ENCODE peak calls at places on chromosomes 12 and 14, in nine cellular contexts. One of them, this sample, is unnamed.

GRCh38 chr14:59455411-59455810 is 9.8 kb downstream of the GPR135 start:
- DNase-seq in AG10803: peak
- DNase-seq in esophagus muscularis mucosa: no peak
- DNase-seq in fibroblast of lung: peak
- DNase-seq in H1: no peak
- DNase-seq in Panc1: no peak
- DNase-seq in HFF-Myc: no peak
- DNase-seq in cardiac muscle cell: no peak
- DNase-seq in dorsolateral prefrontal cortex: no peak
- DNase-seq in this sample: no peak

GRCh38 chr12:542290-543113 is 82.8 kb downstream of the B4GALNT3 start:
- DNase-seq in AG10803: no peak
- DNase-seq in esophagus muscularis mucosa: no peak
- DNase-seq in fibroblast of lung: no peak
- DNase-seq in H1: no peak
- DNase-seq in Panc1: no peak
- DNase-seq in HFF-Myc: no peak
- DNase-seq in cardiac muscle cell: peak
- DNase-seq in dorsolateral prefrontal cortex: no peak
- DNase-seq in this sample: no peak

GRCh38 chr12:88362439-88362838 is 217.8 kb downstream of the KITLG start:
- DNase-seq in AG10803: peak
- DNase-seq in esophagus muscularis mucosa: no peak
- DNase-seq in fibroblast of lung: peak
- DNase-seq in H1: no peak
- DNase-seq in Panc1: no peak
- DNase-seq in HFF-Myc: no peak
- DNase-seq in cardiac muscle cell: no peak
- DNase-seq in dorsolateral prefrontal cortex: no peak
- DNase-seq in this sample: no peak

GRCh38 chr14:33794791-33795300 is 156.0 kb downstream of the EGLN3 start:
- DNase-seq in AG10803: peak
- DNase-seq in esophagus muscularis mucosa: no peak
- DNase-seq in fibroblast of lung: peak
- DNase-seq in H1: no peak
- DNase-seq in Panc1: no peak
- DNase-seq in HFF-Myc: no peak
- DNase-seq in cardiac muscle cell: no peak
- DNase-seq in dorsolateral prefrontal cortex: no peak
- DNase-seq in this sample: no peak

GRCh38 chr12:45468751-45469615 is 253.1 kb downstream of the ANO6 start:
- DNase-seq in AG10803: no peak
- DNase-seq in esophagus muscularis mucosa: no peak
- DNase-seq in fibroblast of lung: no peak
- DNase-seq in H1: no peak
- DNase-seq in Panc1: no peak
- DNase-seq in HFF-Myc: no peak
- DNase-seq in cardiac muscle cell: no peak
- DNase-seq in dorsolateral prefrontal cortex: no peak
- DNase-seq in this sample: no peak

GRCh38 chr12:52836042-52836466 is 1.9 kb upstream of the KRT79 start:
- DNase-seq in AG10803: peak
- DNase-seq in esophagus muscularis mucosa: no peak
- DNase-seq in fibroblast of lung: peak
- DNase-seq in H1: no peak
- DNase-seq in Panc1: no peak
- DNase-seq in HFF-Myc: no peak
- DNase-seq in cardiac muscle cell: no peak
- DNase-seq in dorsolateral prefrontal cortex: no peak
- DNase-seq in this sample: no peak

GRCh38 chr12:127035011-127035879 is 1231.7 kb upstream of the TMEM132C start:
- DNase-seq in AG10803: peak
- DNase-seq in esophagus muscularis mucosa: no peak
- DNase-seq in fibroblast of lung: peak
- DNase-seq in H1: no peak
- DNase-seq in Panc1: no peak
- DNase-seq in HFF-Myc: no peak
- DNase-seq in cardiac muscle cell: no peak
- DNase-seq in dorsolateral prefrontal cortex: no peak
- DNase-seq in this sample: no peak

GRCh38 chr12:6461401-6462233 is 8.9 kb downstream of the VAMP1 start:
- DNase-seq in AG10803: no peak
- DNase-seq in esophagus muscularis mucosa: no peak
- DNase-seq in fibroblast of lung: no peak
- DNase-seq in H1: no peak
- DNase-seq in Panc1: no peak
- DNase-seq in HFF-Myc: no peak
- DNase-seq in cardiac muscle cell: no peak
- DNase-seq in dorsolateral prefrontal cortex: no peak
- DNase-seq in this sample: no peak

GRCh38 chr12:6146951-6147350 is 22.5 kb upstream of the VWF start:
- DNase-seq in AG10803: no peak
- DNase-seq in esophagus muscularis mucosa: no peak
- DNase-seq in fibroblast of lung: no peak
- DNase-seq in H1: no peak
- DNase-seq in Panc1: no peak
- DNase-seq in HFF-Myc: no peak
- DNase-seq in cardiac muscle cell: no peak
- DNase-seq in dorsolateral prefrontal cortex: no peak
- DNase-seq in this sample: no peak

GRCh38 chr14:43792980-43793379 is 714.1 kb downstream of the FSCB start:
- DNase-seq in AG10803: no peak
- DNase-seq in esophagus muscularis mucosa: no peak
- DNase-seq in fibroblast of lung: no peak
- DNase-seq in H1: no peak
- DNase-seq in Panc1: no peak
- DNase-seq in HFF-Myc: no peak
- DNase-seq in cardiac muscle cell: no peak
- DNase-seq in dorsolateral prefrontal cortex: no peak
- DNase-seq in this sample: no peak

GRCh38 chr12:60863421-60863820 is 1267.6 kb downstream of the SLC16A7 start:
- DNase-seq in AG10803: no peak
- DNase-seq in esophagus muscularis mucosa: no peak
- DNase-seq in fibroblast of lung: no peak
- DNase-seq in H1: no peak
- DNase-seq in Panc1: no peak
- DNase-seq in HFF-Myc: no peak
- DNase-seq in cardiac muscle cell: no peak
- DNase-seq in dorsolateral prefrontal cortex: no peak
- DNase-seq in this sample: no peak

GRCh38 chr14:32201816-32202467 is at the start of gene RNU6-7:
- DNase-seq in AG10803: no peak
- DNase-seq in esophagus muscularis mucosa: no peak
- DNase-seq in fibroblast of lung: peak
- DNase-seq in H1: peak
- DNase-seq in Panc1: peak
- DNase-seq in HFF-Myc: no peak
- DNase-seq in cardiac muscle cell: peak
- DNase-seq in dorsolateral prefrontal cortex: no peak
- DNase-seq in this sample: no peak

GRCh38 chr12:32455607-32456063 is 56.3 kb downstream of the FGD4 start:
- DNase-seq in AG10803: peak
- DNase-seq in esophagus muscularis mucosa: no peak
- DNase-seq in fibroblast of lung: peak
- DNase-seq in H1: no peak
- DNase-seq in Panc1: peak
- DNase-seq in HFF-Myc: peak
- DNase-seq in cardiac muscle cell: peak
- DNase-seq in dorsolateral prefrontal cortex: no peak
- DNase-seq in this sample: peak

GRCh38 chr14:101706509-101707284 is 54.8 kb upstream of the PPP2R5C start:
- DNase-seq in AG10803: no peak
- DNase-seq in esophagus muscularis mucosa: no peak
- DNase-seq in fibroblast of lung: no peak
- DNase-seq in H1: no peak
- DNase-seq in Panc1: no peak
- DNase-seq in HFF-Myc: no peak
- DNase-seq in cardiac muscle cell: no peak
- DNase-seq in dorsolateral prefrontal cortex: no peak
- DNase-seq in this sample: no peak

GRCh38 chr14:42222924-42223471 is 616.3 kb downstream of the LRFN5 start:
- DNase-seq in AG10803: peak
- DNase-seq in esophagus muscularis mucosa: no peak
- DNase-seq in fibroblast of lung: peak
- DNase-seq in H1: no peak
- DNase-seq in Panc1: no peak
- DNase-seq in HFF-Myc: peak
- DNase-seq in cardiac muscle cell: peak
- DNase-seq in dorsolateral prefrontal cortex: no peak
- DNase-seq in this sample: peak

GRCh38 chr12:53279283-53279869 is 11.3 kb downstream of the ESPL1 start:
- DNase-seq in AG10803: no peak
- DNase-seq in esophagus muscularis mucosa: no peak
- DNase-seq in fibroblast of lung: no peak
- DNase-seq in H1: no peak
- DNase-seq in Panc1: no peak
- DNase-seq in HFF-Myc: no peak
- DNase-seq in cardiac muscle cell: no peak
- DNase-seq in dorsolateral prefrontal cortex: no peak
- DNase-seq in this sample: peak

GRCh38 chr12:115405471-115405860 is 721.5 kb upstream of the TBX3 start:
- DNase-seq in AG10803: no peak
- DNase-seq in esophagus muscularis mucosa: no peak
- DNase-seq in fibroblast of lung: no peak
- DNase-seq in H1: no peak
- DNase-seq in Panc1: no peak
- DNase-seq in HFF-Myc: no peak
- DNase-seq in cardiac muscle cell: no peak
- DNase-seq in dorsolateral prefrontal cortex: no peak
- DNase-seq in this sample: no peak
- H3K4me3 ChIP-seq in AG10803: no peak
- H3K4me3 ChIP-seq in esophagus muscularis mucosa: no peak
- H3K4me3 ChIP-seq in fibroblast of lung: no peak
- H3K4me3 ChIP-seq in H1: no peak
- H3K4me3 ChIP-seq in Panc1: no peak
- H3K4me3 ChIP-seq in HFF-Myc: no peak
- H3K4me3 ChIP-seq in cardiac muscle cell: no peak
- H3K4me3 ChIP-seq in dorsolateral prefrontal cortex: no peak
- H3K4me3 ChIP-seq in this sample: no peak

GRCh38 chr14:20873370-20874177 is 17.6 kb upstream of the RNASE3 start:
- DNase-seq in AG10803: peak
- DNase-seq in esophagus muscularis mucosa: peak
- DNase-seq in fibroblast of lung: peak
- DNase-seq in H1: peak
- DNase-seq in Panc1: no peak
- DNase-seq in HFF-Myc: peak
- DNase-seq in cardiac muscle cell: peak
- DNase-seq in dorsolateral prefrontal cortex: peak
- DNase-seq in this sample: no peak
- H3K4me3 ChIP-seq in AG10803: no peak
- H3K4me3 ChIP-seq in esophagus muscularis mucosa: peak
- H3K4me3 ChIP-seq in fibroblast of lung: no peak
- H3K4me3 ChIP-seq in H1: peak
- H3K4me3 ChIP-seq in Panc1: no peak
- H3K4me3 ChIP-seq in HFF-Myc: no peak
- H3K4me3 ChIP-seq in cardiac muscle cell: no peak
- H3K4me3 ChIP-seq in dorsolateral prefrontal cortex: peak
- H3K4me3 ChIP-seq in this sample: no peak

GRCh38 chr12:40013847-40014246 is 92.0 kb downstream of the SLC2A13 start:
- DNase-seq in AG10803: no peak
- DNase-seq in esophagus muscularis mucosa: no peak
- DNase-seq in fibroblast of lung: no peak
- DNase-seq in H1: no peak
- DNase-seq in Panc1: no peak
- DNase-seq in HFF-Myc: no peak
- DNase-seq in cardiac muscle cell: no peak
- DNase-seq in dorsolateral prefrontal cortex: no peak
- DNase-seq in this sample: no peak

GRCh38 chr12:40012709-40013108 is 93.2 kb downstream of the SLC2A13 start:
- DNase-seq in AG10803: no peak
- DNase-seq in esophagus muscularis mucosa: no peak
- DNase-seq in fibroblast of lung: no peak
- DNase-seq in H1: no peak
- DNase-seq in Panc1: no peak
- DNase-seq in HFF-Myc: no peak
- DNase-seq in cardiac muscle cell: no peak
- DNase-seq in dorsolateral prefrontal cortex: no peak
- DNase-seq in this sample: no peak

GRCh38 chr12:40013292-40013691 is 92.6 kb downstream of the SLC2A13 start:
- DNase-seq in AG10803: no peak
- DNase-seq in esophagus muscularis mucosa: no peak
- DNase-seq in fibroblast of lung: no peak
- DNase-seq in H1: no peak
- DNase-seq in Panc1: no peak
- DNase-seq in HFF-Myc: no peak
- DNase-seq in cardiac muscle cell: no peak
- DNase-seq in dorsolateral prefrontal cortex: no peak
- DNase-seq in this sample: no peak

GRCh38 chr12:40010899-40011774 is 94.7 kb downstream of the SLC2A13 start:
- DNase-seq in AG10803: peak
- DNase-seq in esophagus muscularis mucosa: no peak
- DNase-seq in fibroblast of lung: peak
- DNase-seq in H1: no peak
- DNase-seq in Panc1: peak
- DNase-seq in HFF-Myc: peak
- DNase-seq in cardiac muscle cell: peak
- DNase-seq in dorsolateral prefrontal cortex: no peak
- DNase-seq in this sample: peak

GRCh38 chr12:40011775-40012129 is 94.1 kb downstream of the SLC2A13 start:
- DNase-seq in AG10803: no peak
- DNase-seq in esophagus muscularis mucosa: no peak
- DNase-seq in fibroblast of lung: no peak
- DNase-seq in H1: no peak
- DNase-seq in Panc1: no peak
- DNase-seq in HFF-Myc: no peak
- DNase-seq in cardiac muscle cell: no peak
- DNase-seq in dorsolateral prefrontal cortex: no peak
- DNase-seq in this sample: no peak
- H3K4me3 ChIP-seq in AG10803: peak
- H3K4me3 ChIP-seq in esophagus muscularis mucosa: peak
- H3K4me3 ChIP-seq in fibroblast of lung: peak
- H3K4me3 ChIP-seq in H1: no peak
- H3K4me3 ChIP-seq in Panc1: no peak
- H3K4me3 ChIP-seq in HFF-Myc: no peak
- H3K4me3 ChIP-seq in cardiac muscle cell: no peak
- H3K4me3 ChIP-seq in dorsolateral prefrontal cortex: peak
- H3K4me3 ChIP-seq in this sample: no peak

DNA sequence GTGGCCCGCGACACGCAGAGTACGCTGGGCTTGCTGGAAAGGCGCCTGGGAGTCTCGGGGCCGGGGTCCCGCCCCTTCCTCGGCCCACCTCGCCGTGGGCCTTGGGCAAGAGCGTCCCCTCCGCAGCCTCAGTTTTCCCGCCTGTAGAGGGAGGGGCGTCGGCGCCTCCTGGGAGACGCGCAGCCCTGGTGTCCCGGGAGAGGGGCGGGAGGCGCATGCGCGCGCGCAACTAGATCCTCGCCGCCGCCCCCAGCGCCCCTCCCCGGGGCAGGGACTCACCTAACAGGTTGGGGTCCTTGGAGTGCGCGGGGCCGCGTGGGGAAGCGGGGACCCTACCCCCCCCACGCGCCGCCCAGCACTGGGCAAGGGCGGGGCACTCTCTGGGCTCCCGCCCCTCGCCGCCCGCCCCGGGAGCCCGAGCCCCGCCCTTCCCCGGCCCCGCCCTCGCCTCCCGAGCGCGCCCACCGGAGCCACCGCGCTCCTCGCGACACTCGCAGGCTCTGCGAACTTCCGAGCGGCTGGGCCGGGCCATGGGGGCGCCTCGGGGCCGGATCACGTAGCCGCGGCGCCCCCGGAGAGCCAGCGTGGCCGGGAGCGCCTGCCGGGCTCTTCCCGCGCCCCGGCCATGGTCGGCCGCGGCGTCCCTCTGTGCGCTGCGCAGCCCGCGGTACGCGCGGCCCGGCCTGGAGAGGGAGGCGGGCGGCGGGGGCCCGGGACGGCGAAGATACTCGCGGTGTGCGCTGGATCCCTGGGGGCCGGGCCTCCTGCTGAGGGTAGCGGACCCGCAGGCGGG is at the start of gene KIF26A:
- DNase-seq in AG10803: no peak
- DNase-seq in esophagus muscularis mucosa: no peak
- DNase-seq in fibroblast of lung: no peak
- DNase-seq in H1: peak
- DNase-seq in Panc1: no peak
- DNase-seq in HFF-Myc: no peak
- DNase-seq in cardiac muscle cell: peak
- DNase-seq in dorsolateral prefrontal cortex: no peak
- DNase-seq in this sample: no peak
- H3K4me3 ChIP-seq in AG10803: no peak
- H3K4me3 ChIP-seq in esophagus muscularis mucosa: peak
- H3K4me3 ChIP-seq in fibroblast of lung: peak
- H3K4me3 ChIP-seq in H1: peak
- H3K4me3 ChIP-seq in Panc1: peak
- H3K4me3 ChIP-seq in HFF-Myc: peak
- H3K4me3 ChIP-seq in cardiac muscle cell: peak
- H3K4me3 ChIP-seq in dorsolateral prefrontal cortex: peak
- H3K4me3 ChIP-seq in this sample: peak

This sample was measured in retinal pigment epithelial cell.